ENCODE peak calls at places on chromosomes 13 and 19, in six cellular contexts. G, Q, E, A, B and V are unnamed samples. For H3K27me3, the result is how much of the 10 kb centered on the place peaks cover.

GRCh38 chr13:110388141-110388943 is 81.3 kb downstream of the COL4A2 start:
- DNase-seq in G (no peak), Q (no peak), E (peak), A (peak), B (no peak), V (no peak)

GRCh38 chr19:34432797-34433196 is 4.6 kb downstream of the UBA2 start:
- DNase-seq in G (no peak), Q (no peak), E (no peak), A (no peak), B (no peak), V (no peak)

GRCh38 chr19:575527-576506 is 3.4 kb downstream of the BSG start:
- DNase-seq in G (no peak), Q (peak), E (peak), A (peak), B (no peak), V (peak)

GRCh38 chr13:113472355-113473025 is 18.0 kb downstream of the DCUN1D2 start:
- DNase-seq in G (no peak), Q (no peak), E (no peak), A (no peak), B (no peak), V (no peak)

GRCh38 chr13:30346159-30346788 is 38.9 kb upstream of the KATNAL1 start:
- DNase-seq in G (no peak), Q (no peak), E (no peak), A (peak), B (no peak), V (no peak)

GRCh38 chr13:62598708-62599107 is 1183.1 kb upstream of the PCDH20 start:
- DNase-seq in G (no peak), Q (no peak), E (no peak), A (no peak), B (no peak), V (no peak)

GRCh38 chr13:42836930-42837329 is 55.5 kb downstream of the FAM216B start:
- DNase-seq in G (peak), Q (peak), E (peak), A (no peak), B (peak), V (no peak)

GRCh38 chr19:45045671-45046353 is 7.0 kb downstream of the CLASRP start:
- DNase-seq in G (no peak), Q (no peak), E (no peak), A (no peak), B (no peak), V (no peak)

GRCh38 chr19:40576585-40577451 is at the start of gene SHKBP1:
- DNase-seq in G (peak), Q (peak), E (peak), A (peak), B (peak), V (no peak)

DNA sequence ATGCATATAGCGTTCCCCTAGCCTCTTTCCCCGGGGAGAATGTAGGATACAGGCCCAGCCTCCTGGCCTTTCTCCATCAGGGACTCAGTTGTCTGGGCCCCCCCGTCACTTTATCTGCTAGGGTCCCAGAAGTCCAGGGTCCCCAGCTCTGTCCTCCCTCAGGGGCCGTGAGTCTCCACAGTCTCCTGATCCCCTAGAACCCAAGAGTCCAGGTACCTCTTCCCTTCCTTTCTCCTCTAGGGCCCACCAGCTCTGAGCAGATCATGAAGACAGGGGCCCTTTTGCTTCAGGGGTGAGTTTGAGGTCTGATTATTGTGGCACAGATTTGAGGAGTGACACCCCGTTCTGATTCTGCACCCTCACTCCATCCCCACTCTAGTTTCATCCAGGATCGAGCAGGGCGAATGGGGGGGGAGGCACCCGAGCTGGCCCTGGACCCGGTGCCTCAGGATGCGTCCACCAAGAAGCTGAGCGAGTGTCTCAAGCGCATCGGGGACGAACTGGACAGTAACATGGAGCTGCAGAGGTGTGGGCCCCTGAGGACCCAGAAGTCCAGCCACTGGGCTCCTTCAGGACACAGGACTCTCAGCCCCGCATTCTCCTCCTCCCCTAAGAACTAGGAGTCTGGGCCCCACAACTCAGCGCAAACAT is 758 bp downstream of the BAX start:
- DNase-seq in G (no peak), Q (no peak), E (no peak), A (no peak), B (no peak), V (no peak)
- H3K27me3 ChIP-seq in G (under half), Q (under half), E (under half), A (under half), B (under half), V (under half)

GRCh38 chr19:19492026-19492610 is 23.2 kb downstream of the TSSK6 start:
- DNase-seq in G (no peak), Q (no peak), E (no peak), A (no peak), B (no peak), V (no peak)
- TF ChIP-seq EZH2 in G (no peak), Q (no peak), E (no peak), A (no peak), B (no peak), V (no peak)

GRCh38 chr19:49423985-49424303 is 703 bp upstream of the PTH2 start:
- DNase-seq in G (no peak), Q (no peak), E (no peak), A (no peak), B (no peak), V (no peak)

GRCh38 chr19:49425922-49426592 is 869 bp downstream of the GFY start:
- DNase-seq in G (peak), Q (peak), E (peak), A (no peak), B (peak), V (no peak)

GRCh38 chr19:49427339-49427738 is 2.2 kb downstream of the GFY start:
- DNase-seq in G (no peak), Q (no peak), E (no peak), A (no peak), B (no peak), V (no peak)

GRCh38 chr19:49423278-49423984 is at the start of gene PTH2:
- DNase-seq in G (no peak), Q (no peak), E (no peak), A (no peak), B (no peak), V (no peak)

DNA sequence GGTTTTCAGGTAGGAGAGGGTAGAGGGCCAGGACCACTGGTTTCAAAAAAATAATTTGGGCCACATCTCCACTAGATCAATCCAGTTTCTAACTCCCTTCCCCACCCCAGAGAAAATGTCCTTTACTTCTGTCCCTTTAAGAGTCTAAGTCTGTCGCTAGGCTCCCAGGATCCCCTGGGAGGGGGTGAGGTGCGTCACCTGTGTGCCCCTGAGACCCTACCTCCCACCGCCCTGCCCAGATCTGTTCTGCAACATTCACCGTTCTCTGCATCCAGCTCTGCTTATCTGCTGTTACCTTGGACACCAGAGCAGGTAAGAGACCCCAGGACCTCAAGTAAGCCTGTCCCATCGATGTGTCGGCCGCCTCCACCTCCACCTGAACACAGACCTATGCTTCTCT is at the start of gene GFY:
- DNase-seq in G (no peak), Q (no peak), E (no peak), A (no peak), B (no peak), V (no peak)
- H3K27me3 ChIP-seq in G (under half), Q (half or more), E (half or more), A (under half), B (half or more), V (half or more)

GRCh38 chr13:58081301-58081820 is 449.8 kb downstream of the PCDH17 start:
- DNase-seq in G (no peak), Q (no peak), E (no peak), A (no peak), B (no peak), V (no peak)
- TF ChIP-seq EZH2 in G (no peak), Q (no peak), E (no peak), A (no peak), B (no peak), V (no peak)